ENCODE peak calls at places on chromosomes 1 and 21, in eight cellular contexts. Q is iris pigment epithelial cell; K is omental fat pad; Z is H54; X is stimulated activated CD4-positive, alpha-beta T cell treated with anti-CD3 and anti-CD28 coated beads, Interleukin-1b, Interleukin-23, amount 100 ng/mL, for 1 hour; H is GM12865; U is uterus; P is mesenteric fat pad. G is an unnamed sample.

GRCh38 chr1:240962086-240962485 is 350.1 kb upstream of the GREM2 start:
- DNase-seq in H (no peak), U (no peak), X (no peak), K (no peak), Q (no peak), P (no peak), Z (no peak), G (no peak)

GRCh38 chr1:181849071-181849470 is 212.4 kb downstream of the ZNF648 start:
- DNase-seq in H (no peak), U (no peak), X (no peak), Q (no peak), Z (no peak), K (no peak), P (no peak), G (no peak)

GRCh38 chr1:77687519-77687906 is 5.1 kb upstream of the ZZZ3 start:
- DNase-seq in H (no peak), U (no peak), Q (peak), X (no peak), Z (no peak), P (no peak), K (no peak), G (no peak)

GRCh38 chr1:243312962-243313634 is 57.3 kb downstream of the SDCCAG8 start:
- DNase-seq in U (no peak), P (no peak), Q (peak), X (no peak), K (no peak), Z (no peak), H (peak), G (no peak)

GRCh38 chr21:46202592-46203202 is 18.4 kb upstream of the SPATC1L start:
- DNase-seq in Z (no peak), K (no peak), P (no peak), X (no peak), Q (no peak), U (no peak), H (no peak), G (no peak)

GRCh38 chr1:154943649-154944421 is 7.3 kb upstream of the PMVK start:
- DNase-seq in Q (peak), X (no peak), U (no peak), K (no peak), P (no peak), Z (no peak), H (peak), G (no peak)

GRCh38 chr1:66777846-66778245 is 23.2 kb downstream of the INSL5 start:
- DNase-seq in U (no peak), H (no peak), K (no peak), X (no peak), P (no peak), Q (no peak), Z (no peak), G (no peak)

GRCh38 chr1:55005351-55006140 is 6.8 kb downstream of the BSND start:
- DNase-seq in X (no peak), K (no peak), U (no peak), Q (no peak), H (no peak), P (no peak), Z (no peak), G (no peak)

GRCh38 chr1:5793516-5793915 is 198.7 kb downstream of the NPHP4 start:
- DNase-seq in H (no peak), Q (no peak), P (no peak), K (no peak), X (no peak), Z (no peak), U (no peak), G (no peak)

GRCh38 chr1:163824006-163824405 is 502.3 kb downstream of the NUF2 start:
- DNase-seq in Z (no peak), H (no peak), Q (peak), X (no peak), K (no peak), U (peak), P (no peak), G (no peak)

GRCh38 chr1:240732390-240732789 is 120.4 kb upstream of the GREM2 start:
- DNase-seq in Q (peak), K (no peak), Z (peak), U (no peak), H (peak), P (no peak), X (no peak), G (no peak)

GRCh38 chr1:109790735-109791494 is 27.2 kb upstream of the EPS8L3 start:
- DNase-seq in P (peak), U (peak), Z (no peak), K (peak), X (peak), Q (peak), H (peak), G (peak)

GRCh38 chr1:75587692-75588091 is 23.2 kb downstream of the SLC44A5 start:
- DNase-seq in P (no peak), U (no peak), K (no peak), X (no peak), H (no peak), Q (no peak), Z (no peak), G (no peak)

GRCh38 chr1:101112051-101112770 is 86.6 kb upstream of the DPH5 start:
- DNase-seq in P (no peak), K (no peak), Q (no peak), X (peak), U (no peak), Z (no peak), H (peak), G (peak)

GRCh38 chr1:226643167-226643566 is 94.6 kb downstream of the STUM start:
- DNase-seq in P (no peak), H (peak), K (no peak), X (no peak), Z (peak), U (peak), Q (peak), G (peak)

GRCh38 chr21:44516342-44516741 is 23.7 kb downstream of the KRTAP10-1 start:
- DNase-seq in H (no peak), P (no peak), Z (no peak), X (no peak), Q (no peak), U (no peak), K (no peak), G (no peak)

GRCh38 chr1:46806196-46807020 is 7.6 kb downstream of the CYP4B1 start:
- DNase-seq in U (peak), X (no peak), Q (peak), Z (no peak), K (peak), P (no peak), H (no peak), G (no peak)